ENCODE peak calls at places on chromosomes 11 and 22, in four cellular contexts. S, Y, F and P are unnamed samples.

GRCh38 chr11:108278954-108279353 is 56.1 kb downstream of the ATM start:
- DNase-seq in S (no peak), Y (no peak), F (no peak), P (no peak)

GRCh38 chr11:93500759-93501158 is 42.4 kb downstream of the SMCO4 start:
- DNase-seq in S (no peak), Y (no peak), F (no peak), P (no peak)

GRCh38 chr11:32231909-32232493 is 141.1 kb downstream of the RCN1 start:
- DNase-seq in S (no peak), Y (no peak), F (no peak), P (peak; percentile 27)

GRCh38 chr11:27514558-27514957 is 8.0 kb upstream of the LIN7C start:
- DNase-seq in S (no peak), Y (no peak), F (no peak), P (no peak)

GRCh38 chr11:72583616-72584292 is 90.5 kb downstream of the PDE2A start:
- DNase-seq in S (no peak), Y (no peak), F (no peak), P (no peak)

GRCh38 chr11:104352036-104352435 is 188.1 kb upstream of the PDGFD start:
- DNase-seq in S (no peak), Y (no peak), F (no peak), P (no peak)

GRCh38 chr22:21685164-21685513 is 19.3 kb downstream of the PPIL2 start:
- DNase-seq in S (no peak), Y (no peak), F (no peak), P (no peak)

GRCh38 chr11:1876361-1877063 is 15.2 kb downstream of the PRR33 start:
- DNase-seq in S (no peak), Y (peak; percentile 73), F (no peak), P (peak; percentile 63)

GRCh38 chr11:37666960-37667359 is 1068.9 kb upstream of the RAG2 start:
- DNase-seq in S (no peak), Y (no peak), F (no peak), P (no peak)

GRCh38 chr22:38850941-38851849 is 7.4 kb upstream of the NPTXR start:
- DNase-seq in S (no peak), Y (no peak), F (no peak), P (no peak)

GRCh38 chr11:12150831-12151382 is 40.5 kb downstream of the MICAL2 start:
- DNase-seq in S (no peak), Y (no peak), F (no peak), P (no peak)

GRCh38 chr11:30445056-30445455 is 122.2 kb downstream of the ARL14EP start:
- DNase-seq in S (no peak), Y (no peak), F (no peak), P (no peak)

GRCh38 chr22:39471421-39472141 is 14.8 kb downstream of the MGAT3 start:
- DNase-seq in S (no peak), Y (peak; percentile 40), F (peak; percentile 83), P (no peak)

GRCh38 chr11:125618383-125618782 is 6.6 kb upstream of the CHEK1 start:
- DNase-seq in S (no peak), Y (no peak), F (no peak), P (no peak)

GRCh38 chr11:67268684-67269268 is 2.5 kb downstream of the GRK2 start:
- DNase-seq in S (no peak), Y (no peak), F (no peak), P (no peak)

GRCh38 chr11:14350716-14351238 is 8.2 kb downstream of the RRAS2 start:
- DNase-seq in S (no peak), Y (no peak), F (no peak), P (no peak)

GRCh38 chr11:61281581-61282250 is 13.4 kb downstream of the VWCE start:
- DNase-seq in S (no peak), Y (peak; percentile 99), F (no peak), P (peak; percentile 63)

GRCh38 chr11:19742595-19743292 is 30.1 kb downstream of the NAV2 start:
- DNase-seq in S (peak; percentile 1), Y (peak; percentile 41), F (no peak), P (peak; percentile 11)

GRCh38 chr22:37428649-37429586 is 1.6 kb upstream of the ELFN2 start:
- DNase-seq in S (no peak), Y (peak; percentile 57), F (no peak), P (peak; percentile 64)

GRCh38 chr11:112581747-112582146 is 321.1 kb upstream of the PLET1 start:
- DNase-seq in S (no peak), Y (no peak), F (peak; percentile 68), P (no peak)

GRCh38 chr11:80487952-80488351 is 1047.1 kb upstream of the TENM4 start:
- DNase-seq in S (no peak), Y (no peak), F (no peak), P (no peak)

GRCh38 chr22:27612075-27612474 is 189.5 kb downstream of the MN1 start:
- DNase-seq in S (no peak), Y (no peak), F (no peak), P (no peak)

GRCh38 chr11:131687291-131688055 is 317.1 kb downstream of the NTM start:
- DNase-seq in S (no peak), Y (no peak), F (no peak), P (no peak)

GRCh38 chr11:107849791-107850190 is 8.8 kb downstream of the SLC35F2 start:
- DNase-seq in S (no peak), Y (no peak), F (no peak), P (no peak)

GRCh38 chr11:123103326-123103980 is 41.5 kb upstream of the HSPA8 start:
- DNase-seq in S (no peak), Y (peak; percentile 33), F (no peak), P (peak; percentile 30)

GRCh38 chr11:35142481-35143207 is 3.7 kb downstream of the CD44 start:
- DNase-seq in S (no peak), Y (peak; percentile 19), F (no peak), P (no peak)

GRCh38 chr22:31347251-31348008 is 1.3 kb upstream of the PATZ1 start:
- DNase-seq in S (peak; percentile 46), Y (no peak), F (no peak), P (peak; percentile 58)

GRCh38 chr11:57585301-57585700 is 12.2 kb upstream of the SERPING1 start:
- DNase-seq in S (no peak), Y (no peak), F (no peak), P (no peak)

GRCh38 chr11:111018571-111018970 is 227.0 kb upstream of the POU2AF2 start:
- DNase-seq in S (peak; percentile 32), Y (no peak), F (no peak), P (no peak)

GRCh38 chr11:89477175-89477574 is 14.0 kb downstream of the NOX4 start:
- DNase-seq in S (no peak), Y (no peak), F (no peak), P (no peak)

GRCh38 chr11:79078999-79079398 is 361.8 kb downstream of the TENM4 start:
- DNase-seq in S (no peak), Y (no peak), F (no peak), P (no peak)

GRCh38 chr11:131710511-131710910 is 340.1 kb downstream of the NTM start:
- DNase-seq in S (no peak), Y (no peak), F (no peak), P (no peak)

GRCh38 chr11:3879967-3880542 is 24.6 kb downstream of the STIM1 start:
- DNase-seq in S (no peak), Y (no peak), F (no peak), P (no peak)

GRCh38 chr22:44658371-44658953 is 43.5 kb upstream of the PRR5 start:
- DNase-seq in S (no peak), Y (no peak), F (no peak), P (no peak)

GRCh38 chr11:34653851-34654490 is 33.1 kb downstream of the EHF start:
- DNase-seq in S (peak; percentile 31), Y (no peak), F (no peak), P (no peak)

GRCh38 chr22:38751422-38752346 is 4.1 kb downstream of the SUN2 start:
- DNase-seq in S (peak; percentile 78), Y (no peak), F (peak; percentile 65), P (peak; percentile 81)

GRCh38 chr11:115964091-115964490 is 459.9 kb upstream of the CADM1 start:
- DNase-seq in S (no peak), Y (no peak), F (no peak), P (no peak)

GRCh38 chr11:115961168-115962003 is 457.2 kb upstream of the CADM1 start:
- DNase-seq in S (no peak), Y (no peak), F (no peak), P (no peak)

GRCh38 chr11:115963170-115963569 is 459.0 kb upstream of the CADM1 start:
- DNase-seq in S (no peak), Y (no peak), F (no peak), P (no peak)

DNA sequence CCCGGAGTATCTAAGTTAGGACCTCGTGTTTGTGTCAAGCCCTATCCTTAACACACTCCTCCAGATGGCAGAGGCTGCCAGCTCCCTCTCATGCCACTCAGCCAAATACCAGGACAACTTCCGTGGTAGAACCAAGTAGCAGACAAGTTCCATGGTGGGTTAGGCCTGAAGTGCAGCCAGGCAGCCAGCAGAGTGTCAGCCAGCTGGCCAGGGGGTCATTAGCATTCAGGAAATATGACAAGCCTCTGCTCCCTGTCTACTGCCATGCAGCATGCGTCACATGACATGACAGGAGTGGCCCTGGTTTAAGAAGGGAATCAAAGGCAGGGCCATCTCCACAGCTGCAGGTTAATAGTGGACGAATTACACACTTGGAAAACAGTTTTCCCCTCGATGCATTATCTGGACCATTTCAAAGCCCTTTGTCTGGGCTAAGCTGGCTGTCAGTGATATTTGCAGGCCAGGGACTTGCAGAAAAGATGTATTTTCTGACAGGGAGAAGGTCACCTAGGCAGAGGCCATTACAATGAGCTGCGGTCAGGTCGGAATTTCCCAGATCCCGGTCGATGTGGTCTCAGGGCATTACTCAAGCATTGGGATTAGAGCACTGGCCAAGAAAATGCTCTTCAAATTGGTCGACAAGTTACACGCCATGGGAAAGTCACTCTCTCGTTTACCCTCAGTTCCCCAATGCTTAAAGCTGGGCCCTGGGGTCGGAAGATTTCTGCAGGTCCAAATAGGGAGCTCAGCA is 461.7 kb upstream of the CADM1 start:
- DNase-seq in S (no peak), Y (no peak), F (no peak), P (no peak)
- TF ChIP-seq POLR2AphosphoS5 in S (no peak), Y (no peak), F (no peak), P (no peak)

DNA sequence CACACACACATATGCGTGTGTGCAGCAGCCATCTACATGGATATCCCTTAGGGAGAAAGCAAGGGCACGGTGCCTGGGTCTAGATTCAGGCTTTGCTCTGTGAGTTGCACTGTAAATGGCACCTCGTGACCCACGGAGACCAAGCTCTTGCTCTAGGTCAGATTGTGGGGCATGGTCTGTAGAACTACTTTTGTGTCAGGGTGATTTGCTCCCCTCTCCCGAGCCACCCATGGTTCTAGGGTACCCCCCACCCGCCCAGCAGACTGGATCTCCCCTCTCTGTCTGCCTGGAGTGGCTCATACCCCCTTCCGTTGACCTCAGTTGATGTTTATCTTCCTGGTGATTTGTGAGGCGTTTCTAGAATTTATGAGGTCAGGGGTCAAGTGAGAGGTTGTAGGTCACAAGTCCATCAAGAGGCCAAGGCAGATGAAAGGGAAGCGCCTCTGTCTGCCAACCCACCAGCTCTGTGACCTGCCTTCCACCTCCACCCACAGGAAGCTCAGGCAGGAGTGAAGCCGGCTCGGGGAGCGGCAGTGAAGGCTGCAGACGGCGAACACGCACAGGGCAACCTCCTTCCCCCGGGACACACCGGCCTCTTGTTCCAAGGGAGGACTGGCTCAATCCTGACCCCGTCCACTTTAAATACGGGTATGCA is 76.2 kb upstream of the TTLL12 start:
- DNase-seq in S (peak; percentile 84), Y (peak; percentile 49), F (peak; percentile 12), P (peak; percentile 57)
- TF ChIP-seq SPI1 in S (no peak), Y (no peak), F (no peak), P (no peak)

GRCh38 chr22:42868751-42869251 is 11.7 kb upstream of the ARFGAP3 start:
- DNase-seq in S (no peak), Y (no peak), F (no peak), P (no peak)
- TF ChIP-seq POLR2AphosphoS5 in S (peak; percentile 18), Y (no peak), F (no peak), P (no peak)

GRCh38 chr22:41237036-41237706 is 3.6 kb downstream of the CHADL start:
- DNase-seq in S (no peak), Y (no peak), F (no peak), P (no peak)
- TF ChIP-seq SPI1 in S (no peak), Y (no peak), F (no peak), P (no peak)